ENCODE peak calls at places on chromosomes 13 and 19, in nine cellular contexts. K is activated T-cell treated with anti-CD3 and anti-CD28 coated beads, Interleukin-2, amount 50 U/mL, for 72 hours; Z is neural crest cell; I is NCI-H345; A is GM19239; T is frontal cortex; J is cardiac muscle cell; Y is mesenteric fat pad; R is KBM-7. O is an unnamed sample.

GRCh38 chr13:74134777-74135305 is 637 bp upstream of the KLF12 start:
- DNase-seq in K (peak), Z (peak), I (peak), A (peak), T (peak), J (no peak), Y (no peak), R (peak), O (peak)

GRCh38 chr19:40417714-40417996 is 4.5 kb upstream of the PRX start:
- DNase-seq in K (no peak), Z (no peak), I (no peak), A (no peak), T (no peak), J (no peak), Y (no peak), R (no peak), O (no peak)

GRCh38 chr19:35024095-35024494 is 6.2 kb upstream of the SCN1B start:
- DNase-seq in K (no peak), Z (no peak), I (no peak), A (no peak), T (no peak), J (no peak), Y (no peak), R (no peak), O (no peak)

GRCh38 chr13:23497186-23497585 is 63.7 kb upstream of the SACS start:
- DNase-seq in K (no peak), Z (no peak), I (no peak), A (no peak), T (no peak), J (no peak), Y (no peak), R (no peak), O (no peak)

GRCh38 chr13:21518617-21519144 is 59.6 kb upstream of the ZDHHC20 start:
- DNase-seq in K (no peak), Z (no peak), I (no peak), A (no peak), T (no peak), J (no peak), Y (no peak), R (no peak), O (no peak)

GRCh38 chr13:61170791-61171330 is 244.8 kb downstream of the PCDH20 start:
- DNase-seq in K (no peak), Z (no peak), I (no peak), A (no peak), T (no peak), J (no peak), Y (no peak), R (no peak), O (no peak)

GRCh38 chr13:30696278-30697176 is 38.8 kb upstream of the ALOX5AP start:
- DNase-seq in K (peak), Z (no peak), I (no peak), A (no peak), T (no peak), J (peak), Y (no peak), R (peak), O (peak)

GRCh38 chr13:21913010-21913409 is 242.1 kb downstream of the FGF9 start:
- DNase-seq in K (peak), Z (no peak), I (no peak), A (no peak), T (no peak), J (no peak), Y (no peak), R (peak), O (no peak)

GRCh38 chr19:5403968-5404640 is 51.1 kb upstream of the ZNRF4 start:
- DNase-seq in K (peak), Z (peak), I (no peak), A (peak), T (no peak), J (peak), Y (no peak), R (peak), O (peak)

GRCh38 chr19:45952691-45953505 is 20.8 kb downstream of the NOVA2 start:
- DNase-seq in K (peak), Z (peak), I (no peak), A (no peak), T (no peak), J (peak), Y (no peak), R (peak), O (no peak)

GRCh38 chr13:107035186-107035585 is 467.2 kb upstream of the ARGLU1 start:
- DNase-seq in K (no peak), Z (no peak), I (no peak), A (no peak), T (no peak), J (no peak), Y (no peak), R (no peak), O (no peak)

GRCh38 chr19:12195501-12195860 is 32.6 kb downstream of the ZNF136 start:
- DNase-seq in K (no peak), Z (no peak), I (no peak), A (no peak), T (no peak), J (peak), Y (no peak), R (no peak), O (no peak)

GRCh38 chr19:2327773-2328400 is 499 bp downstream of the LSM7 start:
- DNase-seq in K (peak), Z (no peak), I (peak), A (peak), T (peak), J (peak), Y (no peak), R (peak), O (peak)

GRCh38 chr13:42497798-42498197 is 76.2 kb upstream of the TNFSF11 start:
- DNase-seq in K (peak), Z (no peak), I (no peak), A (no peak), T (no peak), J (peak), Y (no peak), R (no peak), O (no peak)

GRCh38 chr13:99104396-99104795 is 96.3 kb upstream of the UBAC2 start:
- DNase-seq in K (no peak), Z (no peak), I (no peak), A (no peak), T (no peak), J (no peak), Y (no peak), R (no peak), O (no peak)

GRCh38 chr19:13797870-13798269 is 2.6 kb downstream of the ZSWIM4 start:
- DNase-seq in K (no peak), Z (no peak), I (no peak), A (no peak), T (no peak), J (peak), Y (no peak), R (no peak), O (peak)

GRCh38 chr19:456547-457110 is 4.2 kb downstream of the SHC2 start:
- DNase-seq in K (no peak), Z (no peak), I (no peak), A (no peak), T (no peak), J (no peak), Y (no peak), R (no peak), O (no peak)

O was measured in lung.